ENCODE peak calls at places on chromosome 1, in five cellular contexts. One of them, this sample, is unnamed.

GRCh38 chr1:15770313-15770962 is 11.8 kb downstream of the FBLIM1 start:
- DNase-seq in HEK293T: no peak
- DNase-seq in GM12878: no peak
- DNase-seq in SK-N-SH: no peak
- DNase-seq in K562: no peak
- DNase-seq in this sample: no peak

GRCh38 chr1:56446531-56447098 is 132.7 kb downstream of the PLPP3 start:
- DNase-seq in HEK293T: no peak
- DNase-seq in SK-N-SH: no peak
- DNase-seq in K562: no peak
- DNase-seq in GM12878: no peak
- DNase-seq in this sample: no peak

GRCh38 chr1:216984536-216984935 is 261.3 kb upstream of the ESRRG start:
- DNase-seq in HEK293T: no peak
- DNase-seq in GM12878: no peak
- DNase-seq in K562: no peak
- DNase-seq in SK-N-SH: no peak
- DNase-seq in this sample: no peak

GRCh38 chr1:41663671-41664400 is 179.4 kb upstream of the EDN2 start:
- DNase-seq in K562: no peak
- DNase-seq in GM12878: no peak
- DNase-seq in SK-N-SH: no peak
- DNase-seq in HEK293T: no peak
- DNase-seq in this sample: no peak

GRCh38 chr1:229012823-229013222 is 258.1 kb upstream of the RAB4A start:
- DNase-seq in GM12878: no peak
- DNase-seq in SK-N-SH: no peak
- DNase-seq in HEK293T: no peak
- DNase-seq in K562: no peak
- DNase-seq in this sample: no peak

GRCh38 chr1:51875291-51875772 is 3.2 kb downstream of the NRDC start:
- DNase-seq in GM12878: no peak
- DNase-seq in SK-N-SH: no peak
- DNase-seq in HEK293T: no peak
- DNase-seq in K562: no peak
- DNase-seq in this sample: no peak

GRCh38 chr1:172883387-172883791 is 167.4 kb downstream of the TNFSF18 start:
- DNase-seq in HEK293T: no peak
- DNase-seq in SK-N-SH: no peak
- DNase-seq in K562: no peak
- DNase-seq in GM12878: no peak
- DNase-seq in this sample: no peak

GRCh38 chr1:33410091-33410701 is 20.7 kb downstream of the PHC2 start:
- DNase-seq in HEK293T: no peak
- DNase-seq in GM12878: no peak
- DNase-seq in SK-N-SH: peak
- DNase-seq in K562: no peak
- DNase-seq in this sample: no peak

GRCh38 chr1:23470282-23471070 is 13.5 kb downstream of the ASAP3 start:
- DNase-seq in K562: no peak
- DNase-seq in HEK293T: no peak
- DNase-seq in SK-N-SH: no peak
- DNase-seq in GM12878: no peak
- DNase-seq in this sample: no peak

GRCh38 chr1:84301759-84302380 is 362 bp downstream of the SAMD13 start:
- DNase-seq in K562: no peak
- DNase-seq in GM12878: no peak
- DNase-seq in HEK293T: no peak
- DNase-seq in SK-N-SH: no peak
- DNase-seq in this sample: no peak

GRCh38 chr1:14108356-14109275 is 408.6 kb downstream of the PRDM2 start:
- DNase-seq in K562: no peak
- DNase-seq in GM12878: no peak
- DNase-seq in SK-N-SH: no peak
- DNase-seq in HEK293T: no peak
- DNase-seq in this sample: no peak

GRCh38 chr1:209246660-209247059 is 336.9 kb upstream of the CAMK1G start:
- DNase-seq in GM12878: no peak
- DNase-seq in K562: no peak
- DNase-seq in HEK293T: no peak
- DNase-seq in SK-N-SH: no peak
- DNase-seq in this sample: no peak

GRCh38 chr1:156214024-156214748 is 1.4 kb downstream of the PMF1 start:
- DNase-seq in K562: peak
- DNase-seq in GM12878: no peak
- DNase-seq in SK-N-SH: no peak
- DNase-seq in HEK293T: no peak
- DNase-seq in this sample: peak

GRCh38 chr1:119870917-119871486 is 25.3 kb downstream of the ADAM30 start:
- DNase-seq in GM12878: no peak
- DNase-seq in K562: peak
- DNase-seq in SK-N-SH: peak
- DNase-seq in HEK293T: peak
- DNase-seq in this sample: peak

GRCh38 chr1:64497484-64497883 is 27.6 kb downstream of the CACHD1 start:
- DNase-seq in K562: no peak
- DNase-seq in SK-N-SH: no peak
- DNase-seq in HEK293T: no peak
- DNase-seq in GM12878: no peak
- DNase-seq in this sample: no peak

GRCh38 chr1:152959273-152959672 is 11.2 kb upstream of the SPRR4 start:
- DNase-seq in SK-N-SH: no peak
- DNase-seq in K562: no peak
- DNase-seq in GM12878: no peak
- DNase-seq in HEK293T: no peak
- DNase-seq in this sample: no peak

GRCh38 chr1:224182057-224182865 is 779 bp upstream of the DEGS1 start:
- DNase-seq in HEK293T: no peak
- DNase-seq in SK-N-SH: no peak
- DNase-seq in K562: no peak
- DNase-seq in GM12878: peak
- DNase-seq in this sample: no peak

GRCh38 chr1:72845342-72845741 is 563.0 kb upstream of the NEGR1 start:
- DNase-seq in GM12878: no peak
- DNase-seq in K562: no peak
- DNase-seq in SK-N-SH: no peak
- DNase-seq in HEK293T: peak
- DNase-seq in this sample: peak

DNA sequence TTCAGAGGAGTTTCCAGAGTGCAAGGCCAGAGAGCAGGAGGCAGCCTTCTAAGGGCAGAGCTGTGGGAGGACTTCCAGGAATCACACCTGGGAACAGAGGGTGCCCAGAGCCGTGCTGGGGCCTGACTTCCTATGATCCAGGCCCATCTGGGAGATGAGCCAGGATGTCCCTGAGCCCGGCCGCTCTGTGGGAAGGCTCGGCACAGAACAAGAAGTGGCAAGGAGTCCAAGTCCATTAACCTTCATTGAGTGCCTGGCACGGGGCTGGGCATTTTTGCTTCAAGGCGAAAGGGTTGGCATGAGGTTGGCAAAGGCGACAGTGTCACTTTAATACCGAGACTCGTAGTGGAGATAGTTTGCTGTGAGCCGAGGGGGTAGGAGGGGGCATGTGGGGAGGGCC is 18.2 kb downstream of the TMEM201 start:
- DNase-seq in SK-N-SH: no peak
- DNase-seq in GM12878: no peak
- DNase-seq in K562: no peak
- DNase-seq in HEK293T: no peak
- DNase-seq in this sample: no peak
- TF ChIP-seq FOXM1 in SK-N-SH: no peak
- TF ChIP-seq FOXM1 in GM12878: no peak
- TF ChIP-seq FOXM1 in K562: no peak
- TF ChIP-seq FOXM1 in HEK293T: no peak
- TF ChIP-seq FOXM1 in this sample: no peak

DNA sequence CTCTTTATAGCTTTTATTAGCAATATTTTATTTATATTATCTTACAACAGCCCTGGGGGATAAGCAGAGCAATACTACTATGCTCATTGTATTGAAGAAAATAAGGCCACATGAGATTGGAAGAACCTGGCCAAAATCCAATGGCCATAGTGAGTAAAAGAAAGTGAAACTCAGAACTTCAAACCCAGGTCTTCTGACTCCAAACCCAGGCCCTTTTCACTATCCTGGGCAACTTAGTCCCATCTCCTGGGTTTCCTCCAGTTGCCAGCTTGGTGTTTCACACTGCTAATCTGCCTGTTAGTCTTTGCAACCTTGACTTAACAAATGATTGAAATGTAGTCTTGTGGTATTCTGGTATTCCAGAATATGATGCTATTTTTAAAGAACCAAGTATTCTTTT is 22.4 kb upstream of the EXO1 start:
- DNase-seq in K562: no peak
- DNase-seq in SK-N-SH: no peak
- DNase-seq in HEK293T: no peak
- DNase-seq in GM12878: no peak
- DNase-seq in this sample: no peak
- TF ChIP-seq FOXM1 in K562: no peak
- TF ChIP-seq FOXM1 in SK-N-SH: no peak
- TF ChIP-seq FOXM1 in HEK293T: no peak
- TF ChIP-seq FOXM1 in GM12878: no peak
- TF ChIP-seq FOXM1 in this sample: no peak

GRCh38 chr1:201311356-201312011 is 28.2 kb downstream of the PKP1 start:
- DNase-seq in SK-N-SH: no peak
- DNase-seq in GM12878: peak
- DNase-seq in HEK293T: no peak
- DNase-seq in K562: no peak
- DNase-seq in this sample: no peak

GRCh38 chr1:201307760-201308499 is 24.6 kb downstream of the PKP1 start:
- DNase-seq in SK-N-SH: no peak
- DNase-seq in GM12878: no peak
- DNase-seq in K562: no peak
- DNase-seq in HEK293T: no peak
- DNase-seq in this sample: no peak

GRCh38 chr1:201310251-201310985 is 27.1 kb downstream of the PKP1 start:
- DNase-seq in SK-N-SH: no peak
- DNase-seq in HEK293T: no peak
- DNase-seq in GM12878: no peak
- DNase-seq in K562: no peak
- DNase-seq in this sample: no peak

GRCh38 chr1:201310986-201311355 is 27.7 kb downstream of the PKP1 start:
- DNase-seq in HEK293T: no peak
- DNase-seq in K562: no peak
- DNase-seq in SK-N-SH: no peak
- DNase-seq in GM12878: no peak
- DNase-seq in this sample: no peak

GRCh38 chr1:201309420-201309819 is 26.1 kb downstream of the PKP1 start:
- DNase-seq in GM12878: no peak
- DNase-seq in HEK293T: peak
- DNase-seq in SK-N-SH: peak
- DNase-seq in K562: peak
- DNase-seq in this sample: peak
- TF ChIP-seq FOXM1 in GM12878: no peak
- TF ChIP-seq FOXM1 in HEK293T: no peak
- TF ChIP-seq FOXM1 in SK-N-SH: no peak
- TF ChIP-seq FOXM1 in K562: no peak
- TF ChIP-seq FOXM1 in this sample: no peak

DNA sequence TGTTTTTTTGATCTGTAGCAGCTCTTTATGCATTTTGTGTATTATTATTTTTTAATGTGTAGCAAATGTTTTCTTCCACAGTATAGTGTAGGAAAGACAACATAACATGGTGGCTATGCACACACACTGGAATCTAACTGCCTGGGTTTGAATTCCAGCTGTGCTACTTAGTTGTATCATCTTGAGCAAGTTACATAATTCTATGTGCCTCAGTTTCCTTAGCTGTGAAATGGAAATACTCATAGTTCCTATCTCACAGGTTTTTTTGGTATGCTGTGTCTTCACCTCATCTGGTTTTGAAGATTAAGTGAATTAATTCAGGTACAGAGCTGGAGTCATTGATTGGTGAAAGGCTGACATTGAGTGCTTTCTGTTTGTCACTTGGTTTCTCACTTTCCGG is 1.2 kb upstream of the IARS2 start:
- DNase-seq in HEK293T: no peak
- DNase-seq in K562: no peak
- DNase-seq in GM12878: no peak
- DNase-seq in SK-N-SH: no peak
- DNase-seq in this sample: no peak
- TF ChIP-seq FOXM1 in HEK293T: no peak
- TF ChIP-seq FOXM1 in K562: no peak
- TF ChIP-seq FOXM1 in GM12878: no peak
- TF ChIP-seq FOXM1 in SK-N-SH: no peak
- TF ChIP-seq FOXM1 in this sample: no peak

GRCh38 chr1:154351363-154352068 is 26.2 kb downstream of the ATP8B2 start:
- DNase-seq in K562: no peak
- DNase-seq in HEK293T: no peak
- DNase-seq in GM12878: no peak
- DNase-seq in SK-N-SH: no peak
- DNase-seq in this sample: peak

GRCh38 chr1:154352245-154352580 is 26.9 kb downstream of the ATP8B2 start:
- DNase-seq in HEK293T: no peak
- DNase-seq in K562: no peak
- DNase-seq in GM12878: no peak
- DNase-seq in SK-N-SH: peak
- DNase-seq in this sample: no peak

GRCh38 chr1:154353460-154353904 is 28.2 kb downstream of the ATP8B2 start:
- DNase-seq in GM12878: peak
- DNase-seq in HEK293T: peak
- DNase-seq in SK-N-SH: no peak
- DNase-seq in K562: peak
- DNase-seq in this sample: peak

GRCh38 chr1:154353966-154354365 is 28.6 kb downstream of the ATP8B2 start:
- DNase-seq in HEK293T: peak
- DNase-seq in K562: no peak
- DNase-seq in SK-N-SH: no peak
- DNase-seq in GM12878: no peak
- DNase-seq in this sample: no peak

GRCh38 chr1:154352581-154353459 is 27.5 kb downstream of the ATP8B2 start:
- DNase-seq in GM12878: no peak
- DNase-seq in HEK293T: no peak
- DNase-seq in K562: peak
- DNase-seq in SK-N-SH: peak
- DNase-seq in this sample: no peak
- TF ChIP-seq FOXM1 in GM12878: no peak
- TF ChIP-seq FOXM1 in HEK293T: no peak
- TF ChIP-seq FOXM1 in K562: no peak
- TF ChIP-seq FOXM1 in SK-N-SH: no peak
- TF ChIP-seq FOXM1 in this sample: no peak

DNA sequence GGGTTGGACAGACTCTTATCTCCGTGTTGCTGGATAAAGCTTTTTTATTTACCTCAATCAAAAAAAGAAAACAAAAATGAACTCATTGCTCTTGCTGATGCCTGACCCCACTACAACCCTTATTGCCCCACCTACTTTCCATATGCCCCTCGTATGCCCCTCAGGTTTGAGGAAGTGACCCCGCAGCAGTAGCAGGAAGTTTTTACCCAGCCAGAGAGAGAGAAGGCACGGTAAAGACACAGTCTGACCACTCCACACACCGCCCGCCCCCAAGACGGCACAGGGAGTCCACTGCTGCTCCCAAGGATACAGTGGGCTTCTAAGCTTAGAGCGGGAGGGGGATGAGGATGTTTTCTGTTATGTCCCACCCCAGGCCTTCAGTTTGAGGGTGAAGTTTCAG is 9.8 kb downstream of the PLEKHO1 start:
- DNase-seq in SK-N-SH: no peak
- DNase-seq in K562: no peak
- DNase-seq in HEK293T: no peak
- DNase-seq in GM12878: no peak
- DNase-seq in this sample: no peak
- TF ChIP-seq FOXM1 in SK-N-SH: no peak
- TF ChIP-seq FOXM1 in K562: no peak
- TF ChIP-seq FOXM1 in HEK293T: no peak
- TF ChIP-seq FOXM1 in GM12878: no peak
- TF ChIP-seq FOXM1 in this sample: no peak

This sample was measured in HepG2.